ENCODE peak calls at places on chromosomes 1 and 21, in six cellular contexts. S is endothelial cell, Y is ovary, G is adrenal gland, V is BE2C, C is mesothelial cell of epicardium. R is an unnamed sample.

GRCh38 chr1:185733818-185734709 is at the start of gene HMCN1:
- DNase-seq in G (peak), Y (peak), V (peak), S (peak), C (peak), R (peak)

GRCh38 chr1:248821101-248821500 is 4.6 kb downstream of the SH3BP5L start:
- DNase-seq in V (no peak), S (peak), Y (no peak), G (peak), C (no peak), R (no peak)

GRCh38 chr1:101107496-101108115 is 82.0 kb upstream of the DPH5 start:
- DNase-seq in C (no peak), Y (no peak), S (no peak), G (no peak), V (no peak), R (no peak)

GRCh38 chr1:175572932-175573871 is 170.2 kb downstream of the TNR start:
- DNase-seq in S (no peak), Y (peak), G (no peak), C (peak), V (peak), R (peak)

GRCh38 chr1:155127672-155128468 is at the start of gene EFNA1:
- DNase-seq in V (peak), Y (peak), G (no peak), C (peak), S (peak), R (peak)

GRCh38 chr21:15379776-15380175 is 315.0 kb upstream of the NRIP1 start:
- DNase-seq in V (no peak), S (no peak), Y (no peak), G (no peak), C (no peak), R (no peak)

GRCh38 chr1:154772611-154773515 is 97.2 kb downstream of the KCNN3 start:
- DNase-seq in V (no peak), C (no peak), G (no peak), Y (no peak), S (peak), R (no peak)

GRCh38 chr1:46479744-46480350 is 9.8 kb upstream of the DMBX1 start:
- DNase-seq in S (no peak), V (no peak), G (no peak), Y (no peak), C (no peak), R (no peak)

GRCh38 chr1:116710326-116711060 is 43.0 kb upstream of the IGSF3 start:
- DNase-seq in Y (no peak), G (peak), C (no peak), V (no peak), S (no peak), R (no peak)

GRCh38 chr1:163737261-163737660 is 415.5 kb downstream of the NUF2 start:
- DNase-seq in G (no peak), C (no peak), V (no peak), S (no peak), Y (no peak), R (no peak)

GRCh38 chr1:248810000-248810726 is 15.6 kb downstream of the SH3BP5L start:
- DNase-seq in Y (no peak), S (no peak), G (no peak), V (no peak), C (no peak), R (no peak)

GRCh38 chr1:31846484-31846883 is 30.7 kb upstream of the SPOCD1 start:
- DNase-seq in S (no peak), C (no peak), V (no peak), Y (no peak), G (no peak), R (no peak)

GRCh38 chr1:110393691-110394564 is 3.1 kb upstream of the SLC16A4 start:
- DNase-seq in V (no peak), S (no peak), C (no peak), G (no peak), Y (no peak), R (no peak)

GRCh38 chr1:20409971-20410370 is 76.0 kb downstream of the CAMK2N1 start:
- DNase-seq in Y (no peak), V (no peak), S (no peak), G (peak), C (peak), R (no peak)

GRCh38 chr21:28393279-28393678 is 599.4 kb downstream of the LTN1 start:
- DNase-seq in G (no peak), Y (no peak), S (no peak), V (no peak), C (peak), R (no peak)

GRCh38 chr1:158021721-158022120 is 28.3 kb downstream of the KIRREL1 start:
- DNase-seq in S (no peak), C (no peak), G (no peak), Y (no peak), V (no peak), R (no peak)

GRCh38 chr1:110003747-110004428 is 19.3 kb downstream of the AHCYL1 start:
- DNase-seq in Y (peak), G (peak), C (peak), S (peak), V (no peak), R (peak)

GRCh38 chr1:84689514-84690396 is 506 bp downstream of the SSX2IP start:
- DNase-seq in S (peak), C (peak), G (peak), Y (no peak), V (peak), R (peak)

GRCh38 chr1:121558514-121558913 is 373.7 kb downstream of the SRGAP2C start:
- DNase-seq in V (no peak), G (peak), C (no peak), Y (no peak), S (no peak), R (no peak)

GRCh38 chr1:30334767-30335166 is 388.6 kb downstream of the MATN1 start:
- DNase-seq in C (no peak), Y (no peak), S (no peak), G (peak), V (no peak), R (no peak)

GRCh38 chr1:110477445-110477957 is 26.6 kb downstream of the PROK1 start:
- DNase-seq in G (no peak), Y (no peak), S (no peak), C (no peak), V (no peak), R (peak)

GRCh38 chr1:6727535-6727934 is 25.9 kb upstream of the DNAJC11 start:
- DNase-seq in V (peak), C (peak), S (peak), G (peak), Y (no peak), R (peak)

GRCh38 chr1:26092422-26092821 is 19.2 kb upstream of the PDIK1L start:
- DNase-seq in C (no peak), G (no peak), V (no peak), S (no peak), Y (no peak), R (no peak)

GRCh38 chr1:16068356-16069270 is 4.8 kb downstream of the FAM131C start:
- DNase-seq in S (no peak), G (peak), C (no peak), Y (no peak), V (no peak), R (peak)

GRCh38 chr1:227541796-227542152 is 21.6 kb upstream of the ZNF678 start:
- DNase-seq in V (peak), C (no peak), Y (peak), G (no peak), S (peak), R (no peak)

GRCh38 chr1:10745886-10746455 is 50.5 kb downstream of the CASZ1 start:
- DNase-seq in S (no peak), V (no peak), G (peak), Y (no peak), C (no peak), R (no peak)

GRCh38 chr21:41802185-41802584 is 35.3 kb upstream of the RIPK4 start:
- DNase-seq in Y (no peak), C (no peak), S (no peak), V (no peak), G (no peak), R (no peak)

GRCh38 chr1:186292875-186293274 is 82.2 kb downstream of the TPR start:
- DNase-seq in G (no peak), Y (no peak), S (no peak), C (no peak), V (no peak), R (no peak)

GRCh38 chr1:239308701-239309333 is 77.6 kb upstream of the CHRM3 start:
- DNase-seq in G (peak), Y (peak), C (peak), S (peak), V (peak), R (peak)

GRCh38 chr1:108149796-108150467 is 50.2 kb downstream of the SLC25A24 start:
- DNase-seq in S (no peak), V (no peak), C (no peak), Y (no peak), G (no peak), R (no peak)

GRCh38 chr1:27928216-27928954 is 6.4 kb upstream of the SMPDL3B start:
- DNase-seq in V (no peak), S (no peak), G (no peak), Y (no peak), C (no peak), R (no peak)

GRCh38 chr1:116861137-116861536 is 48.6 kb upstream of the PTGFRN start:
- DNase-seq in S (no peak), G (no peak), C (no peak), V (no peak), Y (no peak), R (no peak)

GRCh38 chr1:200409203-200409760 is 554 bp downstream of the ZNF281 start:
- DNase-seq in V (peak), S (peak), G (peak), C (peak), Y (peak), R (peak)
- TF ChIP-seq CTCF in V (no peak), S (no peak), G (no peak), C (no peak), Y (no peak), R (no peak)

DNA sequence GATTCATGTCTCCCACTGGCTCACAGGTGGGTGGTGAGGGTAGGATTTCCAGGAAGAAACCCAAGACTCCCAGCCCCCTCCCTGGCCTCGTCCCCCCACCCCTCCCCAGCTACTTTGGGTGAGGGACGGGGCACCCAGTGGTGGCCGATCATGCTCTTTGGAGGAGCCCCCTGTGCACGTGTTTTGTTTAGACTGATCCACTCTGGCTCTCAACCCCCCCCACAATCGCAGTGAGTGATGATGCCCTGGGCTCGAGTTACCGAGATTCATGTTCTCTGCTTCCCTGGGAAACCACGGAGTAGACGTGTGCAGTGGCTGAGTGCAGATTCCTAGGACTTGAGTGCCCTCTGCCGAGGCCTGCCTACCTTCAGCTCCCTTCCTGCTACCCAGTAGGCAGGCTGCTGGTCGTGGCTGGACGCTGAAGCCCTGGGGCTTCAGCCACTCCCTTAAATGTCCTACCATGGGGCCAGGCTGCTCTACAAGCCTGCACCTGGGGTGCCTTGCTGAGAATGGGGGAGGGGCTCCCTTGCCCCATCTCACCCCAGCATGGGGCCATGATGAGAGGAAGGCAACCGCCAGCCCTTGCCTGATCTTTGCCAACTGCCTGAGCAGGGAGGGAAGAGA is 3.9 kb upstream of the GRIK3 start:
- DNase-seq in V (peak), S (peak), Y (no peak), C (no peak), G (peak), R (peak)
- TF ChIP-seq CTCF in V (peak), S (no peak), Y (no peak), C (no peak), G (no peak), R (no peak)

DNA sequence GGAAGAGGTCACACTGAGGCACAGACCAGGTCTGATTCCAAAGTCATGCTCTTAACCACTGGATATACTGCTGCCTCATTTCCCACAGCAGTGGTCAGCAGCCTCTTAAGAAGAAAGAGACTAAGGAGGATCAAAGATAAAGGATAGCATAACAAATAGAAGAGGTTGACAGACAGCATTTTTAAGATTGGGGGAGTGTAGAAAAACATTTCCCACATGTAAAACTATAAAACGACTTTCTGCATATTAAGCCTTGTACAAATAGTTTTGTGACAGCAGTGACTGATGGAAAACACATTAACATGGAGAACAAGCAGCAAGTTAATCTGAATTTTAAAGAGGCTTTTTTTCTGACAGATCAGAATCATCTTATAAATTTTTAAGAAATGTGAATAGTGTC is 92.0 kb downstream of the SELENOF start:
- DNase-seq in S (no peak), V (no peak), Y (no peak), C (no peak), G (no peak), R (no peak)
- TF ChIP-seq CTCF in S (no peak), V (no peak), Y (no peak), C (no peak), G (no peak), R (no peak)

GRCh38 chr1:176799327-176799726 is 336.4 kb downstream of the PAPPA2 start:
- DNase-seq in G (no peak), S (no peak), Y (no peak), V (no peak), C (no peak), R (no peak)
- TF ChIP-seq CTCF in G (no peak), S (no peak), Y (no peak), V (no peak), C (no peak), R (no peak)

GRCh38 chr1:156337052-156337887 is 822 bp downstream of the CCT3 start:
- DNase-seq in S (no peak), C (no peak), V (no peak), Y (no peak), G (peak), R (no peak)

GRCh38 chr1:156338180-156338973 is at the start of the genes CCT3 and TSACC:
- DNase-seq in G (peak), S (peak), C (peak), V (peak), Y (peak), R (peak)

GRCh38 chr1:156337888-156338179 is 258 bp downstream of the CCT3 start:
- DNase-seq in Y (no peak), C (no peak), V (no peak), G (no peak), S (no peak), R (no peak)

GRCh38 chr1:156336242-156336641 is 1.9 kb downstream of the CCT3 start:
- DNase-seq in Y (no peak), S (no peak), C (no peak), G (no peak), V (no peak), R (no peak)
- TF ChIP-seq CTCF in Y (no peak), S (no peak), C (no peak), G (no peak), V (peak), R (no peak)

R was measured in testis.